ENCODE peak calls at places on chromosomes 16 and 17, in five cellular contexts. C is tibial nerve, L is pancreas, R is GM23338, V is uterus. S is an unnamed sample.

GRCh38 chr16:57175896-57176295 is 9.9 kb downstream of the PSME3IP1 start:
- DNase-seq in L (no peak), R (no peak), C (no peak), V (no peak), S (no peak)

GRCh38 chr17:67559381-67559966 is 158.3 kb upstream of the NOL11 start:
- DNase-seq in R (peak), L (no peak), V (no peak), C (no peak), S (no peak)

GRCh38 chr17:47873200-47874090 is 22.5 kb upstream of the SP6 start:
- DNase-seq in R (peak), L (no peak), C (no peak), V (no peak), S (no peak)

GRCh38 chr17:7515912-7516610 is 31.9 kb downstream of the POLR2A start:
- DNase-seq in R (no peak), V (no peak), C (no peak), L (no peak), S (no peak)

GRCh38 chr17:58402047-58402446 is 15.3 kb downstream of the RNF43 start:
- DNase-seq in V (no peak), L (no peak), R (no peak), C (no peak), S (peak)

GRCh38 chr17:13750783-13751484 is 149.2 kb upstream of the HS3ST3A1 start:
- DNase-seq in V (no peak), L (no peak), C (no peak), R (peak), S (peak)

GRCh38 chr17:18087610-18088491 is at the start of gene DRG2:
- DNase-seq in V (peak), R (peak), L (peak), C (peak), S (peak)

GRCh38 chr17:58307468-58308172 is 21.0 kb downstream of the TSPOAP1 start:
- DNase-seq in V (peak), C (no peak), L (no peak), R (no peak), S (no peak)

GRCh38 chr16:48542020-48542473 is 67.9 kb downstream of the N4BP1 start:
- DNase-seq in L (no peak), C (peak), R (peak), V (no peak), S (peak)

GRCh38 chr17:67183531-67183930 is 61.5 kb downstream of the HELZ start:
- DNase-seq in L (no peak), V (no peak), R (no peak), C (no peak), S (no peak)

GRCh38 chr17:7842380-7842949 is 8.4 kb downstream of the KDM6B start:
- DNase-seq in L (peak), C (no peak), R (no peak), V (peak), S (peak)

GRCh38 chr16:35011-35775 is 18.2 kb downstream of the POLR3K start:
- DNase-seq in C (no peak), V (no peak), L (no peak), R (peak), S (no peak)

GRCh38 chr17:20096430-20096829 is 87.3 kb downstream of the SPECC1 start:
- DNase-seq in R (no peak), V (no peak), C (no peak), L (no peak), S (no peak)

GRCh38 chr17:53472586-53472985 is 350.1 kb upstream of the KIF2B start:
- DNase-seq in R (no peak), C (no peak), V (no peak), L (no peak), S (no peak)

GRCh38 chr16:87235810-87236515 is 81.2 kb downstream of the C16orf95 start:
- DNase-seq in C (no peak), L (no peak), V (no peak), R (peak), S (no peak)

GRCh38 chr16:20897253-20897896 is 2.8 kb downstream of the DCUN1D3 start:
- DNase-seq in V (no peak), R (no peak), L (no peak), C (no peak), S (no peak)

GRCh38 chr16:57621521-57622268 is 6.7 kb upstream of the ADGRG1 start:
- DNase-seq in V (no peak), R (no peak), L (no peak), C (peak), S (no peak)

GRCh38 chr17:74196541-74197310 is 6.8 kb upstream of the RPL38 start:
- DNase-seq in L (no peak), R (no peak), C (no peak), V (no peak), S (peak)

GRCh38 chr17:36935681-36936454 is 1.4 kb upstream of the LHX1 start:
- DNase-seq in R (peak), L (no peak), C (no peak), V (no peak), S (peak)

GRCh38 chr17:70144260-70144846 is 25.0 kb upstream of the KCNJ2 start:
- DNase-seq in C (no peak), L (no peak), V (no peak), R (peak), S (peak)

GRCh38 chr17:2054740-2055493 is at the start of gene HIC1:
- DNase-seq in R (peak), C (peak), L (peak), V (peak), S (no peak)

GRCh38 chr17:77287432-77288068 is 146.8 kb downstream of the SEC14L1 start:
- DNase-seq in C (no peak), L (peak), V (no peak), R (peak), S (peak)

GRCh38 chr16:23448392-23448791 is 4.6 kb downstream of the COG7 start:
- DNase-seq in V (no peak), R (no peak), L (no peak), C (no peak), S (no peak)

GRCh38 chr16:67269766-67270165 is 9.6 kb upstream of the PLEKHG4 start:
- DNase-seq in C (no peak), R (peak), L (no peak), V (no peak), S (no peak)

GRCh38 chr16:86510465-86511261 is at the start of gene FOXF1:
- DNase-seq in V (no peak), C (no peak), L (no peak), R (peak), S (peak)

GRCh38 chr16:80994451-80994850 is 12.2 kb downstream of the CMC2 start:
- DNase-seq in L (no peak), R (no peak), V (no peak), C (no peak), S (no peak)

GRCh38 chr16:787261-787966 is 767 bp downstream of the RPUSD1 start:
- DNase-seq in V (no peak), L (no peak), R (no peak), C (no peak), S (no peak)

GRCh38 chr17:46770439-46770817 is 48.1 kb downstream of the WNT3 start:
- DNase-seq in V (no peak), R (peak), L (no peak), C (no peak), S (peak)

GRCh38 chr17:77085916-77086432 is 54.8 kb upstream of the SEC14L1 start:
- DNase-seq in V (no peak), L (no peak), C (no peak), R (no peak), S (no peak)

GRCh38 chr17:72677108-72677507 is 415.4 kb downstream of the SLC39A11 start:
- DNase-seq in C (peak), R (no peak), V (no peak), L (no peak), S (no peak)

GRCh38 chr17:28555022-28555421 is 2.6 kb upstream of the UNC119 start:
- DNase-seq in L (no peak), V (no peak), R (no peak), C (no peak), S (no peak)

GRCh38 chr17:2083613-2084128 is 28.8 kb downstream of the HIC1 start:
- DNase-seq in V (no peak), R (no peak), C (no peak), L (no peak), S (no peak)

GRCh38 chr16:67935096-67935401 is 1.6 kb downstream of the PSMB10 start:
- DNase-seq in V (no peak), C (no peak), R (peak), L (no peak), S (peak)

GRCh38 chr17:80471922-80472321 is 4.5 kb downstream of the NPTX1 start:
- DNase-seq in R (no peak), L (no peak), C (no peak), V (no peak), S (no peak)

GRCh38 chr16:24580665-24581064 is 41.3 kb downstream of the RBBP6 start:
- DNase-seq in L (no peak), V (no peak), R (no peak), C (no peak), S (no peak)

GRCh38 chr16:82630688-82631087 is 3.9 kb downstream of the CDH13 start:
- DNase-seq in L (no peak), R (no peak), V (no peak), C (no peak), S (no peak)

GRCh38 chr17:77420804-77421634 is 280.2 kb downstream of the SEC14L1 start:
- DNase-seq in V (peak), R (peak), L (no peak), C (no peak), S (peak)

GRCh38 chr16:23535901-23536300 is 21.2 kb downstream of the EARS2 start:
- DNase-seq in V (no peak), L (no peak), R (no peak), C (no peak), S (no peak)

DNA sequence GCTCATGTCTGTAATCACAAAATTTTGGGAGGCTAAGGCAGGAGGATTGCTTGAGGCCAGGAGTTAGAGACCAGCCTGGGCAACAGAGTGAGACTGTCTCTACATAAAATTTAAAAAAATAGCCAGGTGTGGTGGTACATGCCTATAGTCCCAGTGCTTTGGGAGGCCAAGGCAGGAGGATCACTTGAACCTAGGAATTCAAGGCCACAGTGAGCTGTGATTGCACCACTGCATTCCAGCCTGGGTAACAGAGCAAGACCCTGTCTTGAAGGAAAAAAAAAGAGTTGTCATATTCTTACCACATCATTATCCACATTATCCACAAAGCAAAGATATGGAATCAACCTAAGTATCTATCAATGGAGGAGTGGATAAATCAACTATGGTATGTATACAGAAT is 21.0 kb upstream of the MAPK3 start:
- DNase-seq in C (no peak), R (no peak), V (no peak), L (no peak), S (no peak)
- H3K27ac ChIP-seq in C (no peak), R (no peak), V (no peak), L (no peak), S (no peak)

GRCh38 chr16:85027968-85028637 is 508 bp downstream of the KIAA0513 start:
- DNase-seq in V (no peak), L (no peak), R (peak), C (no peak), S (no peak)
- H3K27ac ChIP-seq in V (peak), L (peak), R (no peak), C (peak), S (no peak)

GRCh38 chr17:34650361-34650760 is 71.0 kb downstream of the TMEM132E start:
- DNase-seq in L (no peak), R (no peak), V (no peak), C (no peak), S (no peak)

GRCh38 chr17:34654871-34655270 is 75.5 kb downstream of the TMEM132E start:
- DNase-seq in C (no peak), L (no peak), R (no peak), V (no peak), S (no peak)

GRCh38 chr17:34651267-34651955 is 72.0 kb downstream of the TMEM132E start:
- DNase-seq in V (no peak), R (no peak), C (no peak), L (no peak), S (no peak)

GRCh38 chr17:34654276-34654675 is 74.9 kb downstream of the TMEM132E start:
- DNase-seq in R (no peak), V (no peak), C (no peak), L (no peak), S (no peak)

GRCh38 chr17:34652001-34652400 is 72.6 kb downstream of the TMEM132E start:
- DNase-seq in L (no peak), R (no peak), V (no peak), C (no peak), S (no peak)
- H3K27ac ChIP-seq in L (no peak), R (no peak), V (no peak), C (no peak), S (no peak)

GRCh38 chr17:55302407-55302787 is 37.6 kb downstream of the HLF start:
- DNase-seq in R (no peak), L (no peak), C (no peak), V (no peak), S (no peak)

GRCh38 chr17:55303701-55304145 is 39.0 kb downstream of the HLF start:
- DNase-seq in L (no peak), V (no peak), C (no peak), R (no peak), S (no peak)

GRCh38 chr17:55305321-55306087 is 40.7 kb downstream of the HLF start:
- DNase-seq in R (peak), V (no peak), L (no peak), C (no peak), S (no peak)

GRCh38 chr17:55303008-55303493 is 38.3 kb downstream of the HLF start:
- DNase-seq in V (no peak), C (no peak), R (no peak), L (no peak), S (no peak)

DNA sequence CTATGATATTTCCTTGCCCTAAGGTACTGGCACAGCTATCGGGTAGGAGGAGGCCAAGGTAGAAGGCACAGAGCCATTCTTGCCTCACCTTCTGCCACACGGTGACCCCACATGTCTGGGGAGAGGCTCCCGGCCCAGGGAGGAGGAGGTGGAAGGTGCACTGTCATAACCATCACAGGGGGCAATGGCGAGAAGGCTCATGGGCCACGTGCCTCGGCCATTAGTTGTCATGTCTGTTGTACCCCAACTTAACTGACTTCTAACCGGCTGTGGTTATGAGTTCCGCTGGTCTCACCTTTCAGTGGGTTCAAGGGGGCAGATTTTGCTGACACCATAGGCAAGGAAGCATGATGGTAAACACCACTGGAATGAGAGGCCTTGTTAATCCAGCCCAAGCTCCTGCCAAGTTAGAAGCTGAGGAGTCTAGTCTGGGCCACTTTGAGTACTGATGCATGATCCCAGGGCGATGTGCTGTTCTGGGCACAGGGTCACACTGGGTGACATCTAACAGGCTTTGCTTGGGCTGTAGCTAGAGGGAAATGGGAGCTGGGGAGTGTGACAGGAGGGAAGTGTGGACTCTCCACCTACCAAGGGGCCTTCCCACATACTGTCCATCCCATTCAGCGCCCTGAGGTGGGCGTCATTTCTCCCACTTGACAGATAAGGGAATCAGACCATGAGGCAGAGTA is 39.6 kb downstream of the HLF start:
- DNase-seq in R (no peak), C (no peak), L (no peak), V (no peak), S (no peak)
- H3K27ac ChIP-seq in R (no peak), C (no peak), L (no peak), V (no peak), S (no peak)

GRCh38 chr16:50369133-50369804 is 481 bp upstream of the BRD7 start:
- DNase-seq in L (no peak), R (no peak), C (no peak), V (no peak), S (no peak)
- H3K27ac ChIP-seq in L (no peak), R (no peak), C (no peak), V (peak), S (no peak)

GRCh38 chr17:82678265-82678891 is 20.1 kb downstream of the RAB40B start:
- DNase-seq in V (no peak), L (no peak), C (no peak), R (no peak), S (no peak)

GRCh38 chr17:82683534-82683933 is 15.0 kb downstream of the RAB40B start:
- DNase-seq in R (no peak), C (no peak), V (no peak), L (no peak), S (no peak)

GRCh38 chr17:82677353-82677925 is 21.1 kb downstream of the RAB40B start:
- DNase-seq in R (no peak), V (no peak), L (no peak), C (no peak), S (no peak)

GRCh38 chr17:82681547-82681946 is 17.0 kb downstream of the RAB40B start:
- DNase-seq in V (no peak), R (no peak), C (no peak), L (no peak), S (no peak)

DNA sequence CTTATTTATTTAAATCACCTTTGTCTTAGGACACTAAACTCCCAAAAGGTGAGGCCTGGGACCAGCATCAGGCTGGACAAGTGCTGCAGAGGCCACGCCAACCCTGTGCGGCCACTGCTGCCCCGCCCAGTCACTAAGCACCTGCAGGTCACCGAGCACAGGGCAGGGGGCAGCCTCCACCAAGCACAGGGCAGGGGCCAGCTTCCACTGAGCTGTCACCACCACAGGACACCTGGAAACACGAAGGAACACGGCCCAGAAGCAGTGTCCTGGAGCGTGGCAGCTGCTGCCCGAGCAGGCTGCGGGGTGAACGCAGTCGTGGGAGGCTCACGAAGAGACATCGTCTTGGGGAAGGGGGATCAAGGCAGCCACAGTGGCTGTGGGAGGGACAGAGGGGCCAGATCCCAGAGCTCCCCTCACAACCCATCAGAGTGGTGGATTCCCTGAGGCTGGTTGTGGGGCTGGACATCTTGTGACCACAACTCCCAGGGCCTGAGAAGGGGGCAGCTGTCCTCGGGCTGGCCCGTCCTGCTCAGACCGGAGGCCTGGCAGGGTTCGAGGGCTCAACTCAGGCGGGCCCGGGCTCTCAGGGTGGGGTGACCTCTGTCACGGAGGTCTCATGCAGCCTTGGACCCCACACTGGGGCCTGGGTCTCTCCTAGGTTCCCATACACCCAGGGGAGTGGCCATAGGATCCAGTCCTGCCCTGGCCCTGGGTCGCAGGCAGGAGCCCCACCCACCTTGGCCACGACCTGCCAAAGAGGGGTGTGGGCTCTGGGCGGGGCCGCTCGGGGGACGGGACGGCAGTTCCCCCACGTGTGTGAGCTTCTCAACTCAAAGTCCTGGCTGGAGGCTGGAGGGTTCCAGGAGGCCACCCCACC is 18.7 kb downstream of the RAB40B start:
- DNase-seq in C (no peak), L (no peak), V (no peak), R (peak), S (no peak)
- H3K27ac ChIP-seq in C (no peak), L (no peak), V (no peak), R (no peak), S (no peak)

DNA sequence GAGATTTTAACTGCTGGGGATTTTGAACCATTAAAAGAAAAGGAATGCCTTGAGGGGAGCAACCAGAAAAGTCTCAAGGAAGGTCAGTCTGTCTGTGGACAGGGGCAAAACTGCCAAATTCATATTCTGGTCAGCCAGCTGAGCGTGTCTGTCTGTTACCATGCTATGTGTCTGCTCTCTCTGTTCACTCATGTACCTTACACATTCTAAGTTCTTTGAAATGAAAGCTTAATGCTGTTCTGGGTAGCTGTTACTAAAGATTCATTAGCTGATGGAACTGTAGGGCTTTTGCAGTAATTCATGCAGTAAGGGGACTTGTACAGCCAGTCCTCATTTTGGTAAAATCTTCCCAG is 115.8 kb downstream of the MRTFB start:
- DNase-seq in R (no peak), L (no peak), V (no peak), C (no peak), S (no peak)
- H3K27ac ChIP-seq in R (peak), L (peak), V (peak), C (no peak), S (no peak)

GRCh38 chr16:4365014-4365406 is 6.6 kb upstream of the VASN start:
- DNase-seq in L (no peak), C (no peak), V (no peak), R (no peak), S (no peak)

GRCh38 chr16:4366016-4366415 is 5.6 kb upstream of the VASN start:
- DNase-seq in V (no peak), R (no peak), C (no peak), L (no peak), S (no peak)

GRCh38 chr16:4362476-4363250 is 9.0 kb upstream of the VASN start:
- DNase-seq in R (no peak), L (no peak), C (no peak), V (no peak), S (no peak)

GRCh38 chr16:4365615-4366014 is 6.0 kb upstream of the VASN start:
- DNase-seq in V (no peak), C (no peak), L (no peak), R (no peak), S (no peak)

GRCh38 chr16:4364196-4365013 is 7.2 kb upstream of the VASN start:
- DNase-seq in V (no peak), L (no peak), C (no peak), R (no peak), S (no peak)
- H3K27ac ChIP-seq in V (no peak), L (no peak), C (no peak), R (no peak), S (no peak)

S was measured in SJCRH30.